ENCODE peak calls at places on chromosomes 2 and 18, in six cellular contexts. One of them, this sample, is unnamed.

GRCh38 chr18:34880403-34880802 is 160.8 kb upstream of the MAPRE2 start:
- DNase-seq in fibroblast of lung: no peak
- DNase-seq in right atrium auricular region: no peak
- DNase-seq in fibroblast of pulmonary artery: no peak
- DNase-seq in foreskin fibroblast: no peak
- DNase-seq in BJ: no peak
- DNase-seq in this sample: no peak

GRCh38 chr2:26577442-26578433 is 63.4 kb downstream of the CIB4 start:
- DNase-seq in fibroblast of lung: peak
- DNase-seq in right atrium auricular region: no peak
- DNase-seq in fibroblast of pulmonary artery: peak
- DNase-seq in foreskin fibroblast: peak
- DNase-seq in BJ: no peak
- DNase-seq in this sample: no peak

GRCh38 chr2:188786368-188786781 is 187.8 kb upstream of the COL3A1 start:
- DNase-seq in fibroblast of lung: peak
- DNase-seq in right atrium auricular region: no peak
- DNase-seq in fibroblast of pulmonary artery: peak
- DNase-seq in foreskin fibroblast: peak
- DNase-seq in BJ: no peak
- DNase-seq in this sample: peak

GRCh38 chr2:39437522-39438296 is 624 bp upstream of the MAP4K3 start:
- DNase-seq in fibroblast of lung: peak
- DNase-seq in right atrium auricular region: no peak
- DNase-seq in fibroblast of pulmonary artery: peak
- DNase-seq in foreskin fibroblast: peak
- DNase-seq in BJ: no peak
- DNase-seq in this sample: no peak

GRCh38 chr2:151757861-151758260 is 23.6 kb upstream of the NEB start:
- DNase-seq in fibroblast of lung: no peak
- DNase-seq in right atrium auricular region: no peak
- DNase-seq in fibroblast of pulmonary artery: peak
- DNase-seq in foreskin fibroblast: no peak
- DNase-seq in BJ: no peak
- DNase-seq in this sample: no peak

GRCh38 chr18:22504665-22505064 is 87.0 kb upstream of the CTAGE1 start:
- DNase-seq in fibroblast of lung: peak
- DNase-seq in right atrium auricular region: no peak
- DNase-seq in fibroblast of pulmonary artery: no peak
- DNase-seq in foreskin fibroblast: peak
- DNase-seq in BJ: no peak
- DNase-seq in this sample: no peak

GRCh38 chr2:28296243-28296642 is 96.4 kb upstream of the FOSL2 start:
- DNase-seq in fibroblast of lung: peak
- DNase-seq in right atrium auricular region: no peak
- DNase-seq in fibroblast of pulmonary artery: no peak
- DNase-seq in foreskin fibroblast: peak
- DNase-seq in BJ: no peak
- DNase-seq in this sample: no peak

GRCh38 chr2:60844105-60844504 is 37.3 kb upstream of the REL start:
- DNase-seq in fibroblast of lung: no peak
- DNase-seq in right atrium auricular region: no peak
- DNase-seq in fibroblast of pulmonary artery: no peak
- DNase-seq in foreskin fibroblast: no peak
- DNase-seq in BJ: no peak
- DNase-seq in this sample: no peak

GRCh38 chr18:79402977-79403722 is 7.4 kb downstream of the NFATC1 start:
- DNase-seq in fibroblast of lung: no peak
- DNase-seq in right atrium auricular region: peak
- DNase-seq in fibroblast of pulmonary artery: peak
- DNase-seq in foreskin fibroblast: no peak
- DNase-seq in BJ: no peak
- DNase-seq in this sample: no peak

GRCh38 chr2:140344842-140345241 is 1564.7 kb upstream of the NXPH2 start:
- DNase-seq in fibroblast of lung: no peak
- DNase-seq in right atrium auricular region: no peak
- DNase-seq in fibroblast of pulmonary artery: peak
- DNase-seq in foreskin fibroblast: peak
- DNase-seq in BJ: peak
- DNase-seq in this sample: no peak

GRCh38 chr18:36086186-36086585 is 18.8 kb upstream of the RPRD1A start:
- DNase-seq in fibroblast of lung: no peak
- DNase-seq in right atrium auricular region: no peak
- DNase-seq in fibroblast of pulmonary artery: no peak
- DNase-seq in foreskin fibroblast: no peak
- DNase-seq in BJ: no peak
- DNase-seq in this sample: no peak

GRCh38 chr18:48709371-48709770 is 170.5 kb downstream of the CTIF start:
- DNase-seq in fibroblast of lung: no peak
- DNase-seq in right atrium auricular region: no peak
- DNase-seq in fibroblast of pulmonary artery: no peak
- DNase-seq in foreskin fibroblast: no peak
- DNase-seq in BJ: no peak
- DNase-seq in this sample: no peak

GRCh38 chr2:46171441-46171953 is 125.7 kb upstream of the EPAS1 start:
- DNase-seq in fibroblast of lung: peak
- DNase-seq in right atrium auricular region: peak
- DNase-seq in fibroblast of pulmonary artery: peak
- DNase-seq in foreskin fibroblast: peak
- DNase-seq in BJ: peak
- DNase-seq in this sample: no peak

GRCh38 chr2:31302940-31303563 is 69.1 kb downstream of the EHD3 start:
- DNase-seq in fibroblast of lung: no peak
- DNase-seq in right atrium auricular region: peak
- DNase-seq in fibroblast of pulmonary artery: no peak
- DNase-seq in foreskin fibroblast: no peak
- DNase-seq in BJ: no peak
- DNase-seq in this sample: no peak

GRCh38 chr2:207311316-207312005 is 145.7 kb upstream of the KLF7 start:
- DNase-seq in fibroblast of lung: peak
- DNase-seq in right atrium auricular region: peak
- DNase-seq in fibroblast of pulmonary artery: peak
- DNase-seq in foreskin fibroblast: peak
- DNase-seq in BJ: peak
- DNase-seq in this sample: peak

GRCh38 chr2:10240911-10241610 is 61.6 kb upstream of the HPCAL1 start:
- DNase-seq in fibroblast of lung: no peak
- DNase-seq in right atrium auricular region: no peak
- DNase-seq in fibroblast of pulmonary artery: no peak
- DNase-seq in foreskin fibroblast: no peak
- DNase-seq in BJ: no peak
- DNase-seq in this sample: no peak

GRCh38 chr2:85537600-85538506 is 1.1 kb upstream of the MAT2A start:
- DNase-seq in fibroblast of lung: peak
- DNase-seq in right atrium auricular region: peak
- DNase-seq in fibroblast of pulmonary artery: peak
- DNase-seq in foreskin fibroblast: no peak
- DNase-seq in BJ: no peak
- DNase-seq in this sample: peak

GRCh38 chr2:199261221-199261620 is 196.5 kb downstream of the SATB2 start:
- DNase-seq in fibroblast of lung: peak
- DNase-seq in right atrium auricular region: no peak
- DNase-seq in fibroblast of pulmonary artery: peak
- DNase-seq in foreskin fibroblast: peak
- DNase-seq in BJ: peak
- DNase-seq in this sample: peak

GRCh38 chr2:112728384-112729175 is 7.8 kb downstream of the NT5DC4 start:
- DNase-seq in fibroblast of lung: no peak
- DNase-seq in right atrium auricular region: no peak
- DNase-seq in fibroblast of pulmonary artery: no peak
- DNase-seq in foreskin fibroblast: no peak
- DNase-seq in BJ: no peak
- DNase-seq in this sample: no peak

GRCh38 chr2:37771600-37772088 is 100.2 kb upstream of the CDC42EP3 start:
- DNase-seq in fibroblast of lung: peak
- DNase-seq in right atrium auricular region: no peak
- DNase-seq in fibroblast of pulmonary artery: peak
- DNase-seq in foreskin fibroblast: no peak
- DNase-seq in BJ: no peak
- DNase-seq in this sample: no peak

GRCh38 chr2:74036450-74037175 is 51.9 kb downstream of the TET3 start:
- DNase-seq in fibroblast of lung: no peak
- DNase-seq in right atrium auricular region: no peak
- DNase-seq in fibroblast of pulmonary artery: no peak
- DNase-seq in foreskin fibroblast: no peak
- DNase-seq in BJ: no peak
- DNase-seq in this sample: no peak

GRCh38 chr2:223591596-223591995 is 10.6 kb downstream of the SCG2 start:
- DNase-seq in fibroblast of lung: no peak
- DNase-seq in right atrium auricular region: no peak
- DNase-seq in fibroblast of pulmonary artery: no peak
- DNase-seq in foreskin fibroblast: peak
- DNase-seq in BJ: no peak
- DNase-seq in this sample: no peak

GRCh38 chr2:172962824-172963223 is 112.8 kb upstream of the MAP3K20 start:
- DNase-seq in fibroblast of lung: peak
- DNase-seq in right atrium auricular region: no peak
- DNase-seq in fibroblast of pulmonary artery: peak
- DNase-seq in foreskin fibroblast: peak
- DNase-seq in BJ: no peak
- DNase-seq in this sample: no peak

DNA sequence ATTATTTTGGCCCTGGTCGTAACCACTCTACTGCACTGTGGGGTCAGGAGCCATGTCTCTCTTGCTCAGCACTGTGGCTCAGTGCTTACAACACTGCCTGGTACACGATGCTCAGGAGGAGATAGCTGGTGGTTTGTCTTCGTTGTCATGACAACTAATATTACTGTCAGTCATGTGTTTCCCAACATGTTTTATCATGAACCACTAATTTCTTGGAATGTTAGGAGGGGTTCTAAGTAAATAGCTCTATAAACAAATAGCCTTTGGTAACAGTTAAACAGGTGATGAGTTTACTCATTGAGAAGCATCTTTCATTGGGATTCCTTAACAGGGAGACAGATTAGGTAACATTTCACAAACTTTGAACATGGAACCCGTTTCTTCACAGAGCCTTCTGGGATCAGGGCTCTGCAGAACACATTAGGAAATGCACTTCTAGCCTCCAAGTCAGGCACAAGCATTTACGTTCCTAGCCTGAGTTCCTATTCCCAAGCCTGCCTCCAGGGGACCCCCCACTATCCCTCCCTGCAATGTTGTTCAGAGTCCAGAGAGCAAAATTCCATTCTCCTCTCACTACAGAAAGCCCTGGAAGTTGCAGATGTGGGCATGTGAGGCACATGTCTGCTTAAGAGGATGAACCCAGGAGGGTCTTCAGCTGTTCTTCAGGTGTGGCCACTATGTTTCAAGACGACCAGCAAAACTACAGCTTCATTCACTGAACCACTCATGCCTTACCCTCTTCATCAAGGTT is 6.4 kb upstream of the RBM44 start:
- DNase-seq in fibroblast of lung: no peak
- DNase-seq in right atrium auricular region: no peak
- DNase-seq in fibroblast of pulmonary artery: peak
- DNase-seq in foreskin fibroblast: peak
- DNase-seq in BJ: no peak
- DNase-seq in this sample: no peak
- TF ChIP-seq CTCF in fibroblast of lung: peak
- TF ChIP-seq CTCF in right atrium auricular region: no peak
- TF ChIP-seq CTCF in fibroblast of pulmonary artery: peak
- TF ChIP-seq CTCF in foreskin fibroblast: peak
- TF ChIP-seq CTCF in BJ: no peak
- TF ChIP-seq CTCF in this sample: peak

DNA sequence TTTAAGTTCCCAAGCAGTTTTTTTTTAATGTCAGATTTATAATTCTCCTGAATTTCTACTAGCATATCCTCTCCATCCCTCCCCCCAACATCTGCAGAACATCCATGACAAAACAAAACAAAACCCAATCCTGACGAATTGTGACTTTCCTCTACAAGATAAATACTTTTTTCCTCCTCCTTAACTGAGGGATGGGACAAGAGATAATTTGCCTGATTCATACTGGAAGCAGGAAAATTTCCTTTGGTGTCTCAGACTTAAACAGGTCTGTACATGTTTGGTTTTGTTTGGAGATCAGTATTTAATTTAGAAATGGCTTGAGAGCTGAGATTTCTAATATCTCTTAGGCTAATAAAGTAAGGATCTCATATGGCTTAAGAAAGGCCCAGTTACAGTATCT is 2.2 kb downstream of the CAVIN2 start:
- DNase-seq in fibroblast of lung: peak
- DNase-seq in right atrium auricular region: no peak
- DNase-seq in fibroblast of pulmonary artery: no peak
- DNase-seq in foreskin fibroblast: peak
- DNase-seq in BJ: no peak
- DNase-seq in this sample: no peak
- H3K4me3 ChIP-seq in fibroblast of lung: peak
- H3K4me3 ChIP-seq in right atrium auricular region: peak
- H3K4me3 ChIP-seq in fibroblast of pulmonary artery: peak
- H3K4me3 ChIP-seq in foreskin fibroblast: peak
- H3K4me3 ChIP-seq in BJ: no peak
- H3K4me3 ChIP-seq in this sample: no peak

DNA sequence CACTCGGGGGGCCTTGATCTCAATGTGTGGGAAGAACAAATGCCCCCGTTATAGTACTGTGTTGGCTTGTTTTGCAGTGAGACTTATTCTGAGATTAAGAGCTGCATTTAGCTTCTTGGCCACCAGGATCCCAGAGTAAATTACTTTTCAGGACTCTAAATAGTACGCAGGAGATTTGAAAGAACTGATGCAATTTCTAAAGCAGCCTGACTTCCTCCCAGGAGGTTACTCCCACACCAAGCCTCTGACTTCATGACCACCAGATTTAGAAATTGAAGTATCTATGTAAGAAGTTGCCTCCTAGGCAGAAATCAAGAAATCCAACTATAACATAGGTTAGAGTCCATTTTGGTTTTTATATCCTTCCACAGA is 67.0 kb downstream of the FEZ2 start:
- DNase-seq in fibroblast of lung: peak
- DNase-seq in right atrium auricular region: no peak
- DNase-seq in fibroblast of pulmonary artery: peak
- DNase-seq in foreskin fibroblast: no peak
- DNase-seq in BJ: no peak
- DNase-seq in this sample: peak
- TF ChIP-seq CTCF in fibroblast of lung: no peak
- TF ChIP-seq CTCF in right atrium auricular region: no peak
- TF ChIP-seq CTCF in fibroblast of pulmonary artery: peak
- TF ChIP-seq CTCF in foreskin fibroblast: no peak
- TF ChIP-seq CTCF in BJ: peak
- TF ChIP-seq CTCF in this sample: peak

DNA sequence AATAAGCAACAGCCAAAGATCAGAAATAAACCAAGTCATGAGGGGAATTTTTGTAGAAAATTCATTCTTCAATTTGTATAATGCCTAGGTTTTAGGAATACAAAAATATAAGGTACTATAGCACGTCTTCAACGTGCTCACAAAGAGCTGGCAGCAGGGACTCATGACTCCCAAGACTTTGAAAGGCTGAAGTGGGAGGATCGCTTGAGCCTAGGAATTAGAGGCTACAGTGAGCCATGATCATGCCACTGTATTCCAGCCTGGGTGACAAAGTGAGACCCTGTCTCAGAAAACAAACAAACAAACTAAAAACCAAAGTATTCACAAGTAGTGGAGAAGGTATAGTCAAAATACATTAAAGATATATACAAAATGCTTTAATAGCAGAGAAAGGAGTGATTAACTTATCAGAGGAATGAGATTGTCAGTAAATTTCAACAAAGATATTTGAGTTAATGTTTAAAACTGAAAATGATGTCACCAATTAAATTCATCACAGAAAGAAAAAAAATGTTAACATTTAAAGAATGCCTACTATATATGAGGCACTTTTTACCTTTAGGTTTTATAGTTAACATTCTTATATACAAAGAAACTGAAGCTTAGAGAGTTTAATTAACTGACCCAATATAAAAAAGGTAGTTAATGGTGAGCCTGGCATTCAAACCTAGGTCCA is 3.2 kb downstream of the WDR33 start:
- DNase-seq in fibroblast of lung: peak
- DNase-seq in right atrium auricular region: no peak
- DNase-seq in fibroblast of pulmonary artery: peak
- DNase-seq in foreskin fibroblast: no peak
- DNase-seq in BJ: no peak
- DNase-seq in this sample: no peak
- H3K4me3 ChIP-seq in fibroblast of lung: no peak
- H3K4me3 ChIP-seq in right atrium auricular region: no peak
- H3K4me3 ChIP-seq in fibroblast of pulmonary artery: no peak
- H3K4me3 ChIP-seq in foreskin fibroblast: no peak
- H3K4me3 ChIP-seq in BJ: no peak
- H3K4me3 ChIP-seq in this sample: no peak